ENCODE peak calls at places on chromosomes 3 and 15, in four cellular contexts. V is WTC11, H is H1, W is K562. E is an unnamed sample.

GRCh38 chr15:100710744-100711478 is 108.5 kb downstream of the ASB7 start:
- DNase-seq in W (no peak), H (no peak), V (no peak), E (no peak)

GRCh38 chr3:138912237-138912636 is 34.7 kb downstream of the FOXL2 start:
- DNase-seq in V (no peak), H (no peak), W (peak; percentile 49), E (no peak)

GRCh38 chr3:72633534-72633933 is 214.7 kb downstream of the SHQ1 start:
- DNase-seq in W (no peak), H (no peak), V (no peak), E (no peak)

GRCh38 chr3:171781711-171782127 is 28.6 kb downstream of the PLD1 start:
- DNase-seq in H (no peak), V (no peak), W (no peak), E (no peak)

GRCh38 chr3:143306419-143306818 is 186.8 kb downstream of the CHST2 start:
- DNase-seq in V (no peak), W (no peak), H (no peak), E (no peak)

GRCh38 chr3:71859128-71859519 is 74.2 kb upstream of the PROK2 start:
- DNase-seq in H (no peak), V (no peak), W (no peak), E (peak; percentile 11)

GRCh38 chr15:63487076-63487757 is 17.2 kb upstream of the USP3 start:
- DNase-seq in H (peak; percentile 99), W (peak; percentile 87), V (peak; percentile 95), E (peak; percentile 96)

GRCh38 chr3:194326192-194327029 is 24.7 kb downstream of the CPN2 start:
- DNase-seq in W (no peak), V (no peak), H (no peak), E (peak; percentile 57)

GRCh38 chr3:120554727-120555660 is 41.1 kb upstream of the NDUFB4 start:
- DNase-seq in W (no peak), V (no peak), H (no peak), E (no peak)

GRCh38 chr3:16400143-16400935 is 113.2 kb downstream of the RFTN1 start:
- DNase-seq in H (no peak), W (no peak), V (no peak), E (no peak)

GRCh38 chr3:171569571-171570132 is 109.4 kb upstream of the TNIK start:
- DNase-seq in V (no peak), W (peak; percentile 39), H (no peak), E (peak; percentile 8)

GRCh38 chr3:100709840-100710235 is 544 bp downstream of the TFG start:
- DNase-seq in V (peak; percentile 64), H (peak; percentile 66), W (peak; percentile 71), E (peak; percentile 21)

GRCh38 chr15:35669457-35670045 is 123.6 kb upstream of the DPH6 start:
- DNase-seq in W (no peak), V (no peak), H (no peak), E (no peak)

GRCh38 chr3:173745952-173746682 is 348.6 kb downstream of the NLGN1 start:
- DNase-seq in W (no peak), H (no peak), V (no peak), E (no peak)

GRCh38 chr3:14296352-14296751 is 106.1 kb upstream of the SLC6A6 start:
- DNase-seq in V (peak; percentile 3), W (no peak), H (no peak), E (no peak)
- TF ChIP-seq MAX in V (no peak), W (no peak), H (no peak), E (no peak)

GRCh38 chr3:169387751-169388696 is 275.5 kb downstream of the MECOM start:
- DNase-seq in V (peak; percentile 14), H (no peak), W (no peak), E (peak; percentile 1)
- TF ChIP-seq MAX in V (no peak), H (no peak), W (no peak), E (no peak)

GRCh38 chr3:61924065-61924740 is 362.8 kb downstream of the PTPRG start:
- DNase-seq in V (no peak), H (no peak), W (no peak), E (no peak)
- TF ChIP-seq MAX in V (no peak), H (no peak), W (no peak), E (no peak)

GRCh38 chr15:22916606-22917350 is 63.4 kb downstream of the CYFIP1 start:
- DNase-seq in W (no peak), H (no peak), V (no peak), E (no peak)

GRCh38 chr15:22915866-22916515 is 64.2 kb downstream of the CYFIP1 start:
- DNase-seq in H (no peak), V (no peak), W (no peak), E (no peak)

GRCh38 chr15:22918596-22919140 is 61.5 kb downstream of the CYFIP1 start:
- DNase-seq in V (no peak), W (no peak), H (no peak), E (no peak)

GRCh38 chr15:22918056-22918455 is 62.1 kb downstream of the CYFIP1 start:
- DNase-seq in V (no peak), W (no peak), H (no peak), E (peak; percentile 37)

DNA sequence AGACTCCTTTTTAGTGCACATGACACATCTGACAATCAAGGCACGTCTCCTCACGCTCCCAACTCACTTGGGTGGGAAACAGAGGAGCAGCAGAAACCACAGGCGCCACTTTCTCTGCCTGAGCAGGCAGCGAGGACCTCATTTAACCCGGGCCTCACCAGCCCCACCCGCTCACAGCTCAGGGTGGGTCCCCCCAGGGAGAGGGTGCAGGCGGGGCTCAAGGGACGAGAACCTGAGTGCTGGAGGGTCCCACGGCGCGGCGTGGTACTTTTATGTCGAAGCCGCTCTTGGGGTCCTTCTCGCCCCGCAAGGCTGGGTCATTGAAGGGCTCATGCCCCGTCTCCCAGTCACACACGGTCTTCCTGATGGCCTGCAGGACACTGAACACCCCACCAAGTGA is 62.6 kb downstream of the CYFIP1 start:
- DNase-seq in H (no peak), W (no peak), V (no peak), E (no peak)
- TF ChIP-seq MAX in H (no peak), W (no peak), V (no peak), E (no peak)

GRCh38 chr3:36991147-36991546 is 1.8 kb downstream of the EPM2AIP1 start:
- DNase-seq in W (no peak), V (no peak), H (no peak), E (no peak)

GRCh38 chr3:36989568-36989967 is 3.4 kb downstream of the EPM2AIP1 start:
- DNase-seq in H (no peak), V (no peak), W (no peak), E (no peak)

GRCh38 chr3:36993326-36994283 is at the start of gene MLH1:
- DNase-seq in H (peak; percentile 95), W (peak; percentile 99), V (peak; percentile 99), E (peak; percentile 100)

GRCh38 chr3:36991923-36992805 is 767 bp downstream of the EPM2AIP1 start:
- DNase-seq in V (no peak), W (no peak), H (no peak), E (peak; percentile 8)

DNA sequence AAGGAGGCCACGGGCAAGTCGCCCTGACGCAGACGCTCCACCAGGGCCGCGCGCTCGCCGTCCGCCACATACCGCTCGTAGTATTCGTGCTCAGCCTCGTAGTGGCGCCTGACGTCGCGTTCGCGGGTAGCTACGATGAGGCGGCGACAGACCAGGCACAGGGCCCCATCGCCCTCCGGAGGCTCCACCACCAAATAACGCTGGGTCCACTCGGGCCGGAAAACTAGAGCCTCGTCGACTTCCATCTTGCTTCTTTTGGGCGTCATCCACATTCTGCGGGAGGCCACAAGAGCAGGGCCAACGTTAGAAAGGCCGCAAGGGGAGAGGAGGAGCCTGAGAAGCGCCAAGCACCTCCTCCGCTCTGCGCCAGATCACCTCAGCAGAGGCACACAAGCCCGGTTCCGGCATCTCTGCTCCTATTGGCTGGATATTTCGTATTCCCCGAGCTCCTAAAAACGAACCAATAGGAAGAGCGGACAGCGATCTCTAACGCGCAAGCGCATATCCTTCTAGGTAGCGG is at the start of gene EPM2AIP1:
- DNase-seq in W (no peak), V (peak; percentile 79), H (peak; percentile 85), E (no peak)
- TF ChIP-seq MAX in W (no peak), V (no peak), H (peak; percentile 85), E (peak; percentile 67)

DNA sequence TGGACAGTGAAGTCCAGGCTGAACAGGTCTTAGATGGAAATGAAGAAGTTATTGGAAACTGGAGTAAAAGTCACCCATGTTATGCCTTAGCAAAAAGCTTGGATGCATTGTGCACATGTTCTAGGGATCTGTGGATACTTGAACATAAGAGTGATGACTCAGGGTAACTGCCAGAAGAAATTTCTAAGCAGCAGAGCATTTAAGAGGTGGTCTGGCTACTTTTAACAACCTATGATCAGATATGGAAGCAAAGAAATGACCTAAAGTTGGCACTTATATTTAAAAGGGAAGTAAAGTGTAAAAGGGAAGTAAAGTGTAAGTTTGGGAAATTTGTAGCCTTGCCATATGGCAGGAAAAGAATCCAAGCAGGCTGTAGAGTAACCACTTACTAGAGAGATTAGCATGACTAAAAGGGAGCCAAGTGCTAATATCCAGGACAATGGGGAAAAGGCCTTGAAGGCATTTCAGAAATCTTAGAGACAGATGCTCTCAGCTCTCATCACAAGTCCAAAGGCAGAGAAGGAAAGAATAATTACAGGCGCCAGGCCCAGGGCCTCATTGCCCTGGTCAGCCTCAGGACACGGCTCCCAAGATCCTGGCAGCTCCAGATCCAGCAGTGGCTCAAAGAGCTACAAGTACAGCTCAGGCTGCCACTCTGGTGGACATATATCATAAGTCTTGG is 73.9 kb upstream of the KCNH8 start:
- DNase-seq in V (peak; percentile 22), W (no peak), H (no peak), E (no peak)
- TF ChIP-seq MAX in V (no peak), W (no peak), H (no peak), E (no peak)

GRCh38 chr3:123292321-123293310 is 90.9 kb downstream of the SEC22A start:
- DNase-seq in W (no peak), V (no peak), H (no peak), E (no peak)
- TF ChIP-seq MAX in W (no peak), V (no peak), H (no peak), E (no peak)

GRCh38 chr3:88221726-88222125 is 72.0 kb downstream of the C3orf38 start:
- DNase-seq in W (no peak), V (no peak), H (no peak), E (no peak)

GRCh38 chr3:88222343-88222742 is 72.6 kb downstream of the C3orf38 start:
- DNase-seq in H (no peak), V (no peak), W (no peak), E (no peak)

GRCh38 chr3:88220126-88220525 is 70.4 kb downstream of the C3orf38 start:
- DNase-seq in H (no peak), V (no peak), W (no peak), E (no peak)

DNA sequence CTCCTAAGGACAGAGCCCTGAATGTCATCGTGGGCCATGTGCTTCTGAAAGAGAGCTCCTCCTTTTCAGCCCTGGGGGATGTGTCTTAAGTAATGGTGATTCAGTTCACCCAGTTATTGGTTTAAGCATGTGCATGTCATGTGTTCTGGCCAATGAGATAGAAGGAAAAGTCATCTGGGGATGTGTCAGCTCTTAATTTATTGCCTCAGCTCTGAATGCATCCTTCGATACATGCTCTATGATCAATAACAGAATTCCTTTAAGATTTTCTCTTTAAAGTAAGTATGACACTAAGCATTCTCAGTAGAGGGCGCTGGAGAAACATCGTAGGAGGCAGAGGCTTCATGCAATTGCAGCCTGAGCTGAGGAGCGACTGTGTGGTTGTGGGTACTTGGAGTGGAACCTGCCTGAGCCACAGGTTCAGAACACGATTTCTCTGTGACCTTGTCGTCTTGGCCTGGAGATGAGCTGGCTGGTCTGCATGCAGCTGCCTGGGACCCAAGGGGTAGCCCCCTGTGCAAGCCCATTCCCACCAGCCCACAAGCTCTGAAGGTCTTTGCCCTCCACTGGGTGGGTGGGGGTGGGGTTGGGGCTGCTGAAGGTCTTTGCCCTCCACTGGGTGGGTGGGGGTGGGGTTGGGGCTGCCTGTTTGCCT is 69.5 kb downstream of the C3orf38 start:
- DNase-seq in W (no peak), V (peak; percentile 60), H (peak; percentile 66), E (peak; percentile 7)
- TF ChIP-seq MAX in W (no peak), V (no peak), H (no peak), E (no peak)

E was measured in A549.